ENCODE peak calls at places on chromosomes 7 and 10, in six cellular contexts. One of them, this sample, is unnamed.

GRCh38 chr7:45324683-45325237 is 167.2 kb downstream of the RAMP3 start:
- DNase-seq in NCI-H2081: no peak
- DNase-seq in RPMI7951: peak; percentile 40
- DNase-seq in NCI-H748 treated with DMSO at 0.1 percent for 48 hours: no peak
- DNase-seq in head of caudate nucleus: no peak
- DNase-seq in dermis microvascular lymphatic vessel endothelial cell: no peak
- DNase-seq in this sample: no peak

GRCh38 chr10:100625821-100626220 is 90.1 kb downstream of the HIF1AN start:
- DNase-seq in NCI-H2081: no peak
- DNase-seq in RPMI7951: no peak
- DNase-seq in NCI-H748 treated with DMSO at 0.1 percent for 48 hours: no peak
- DNase-seq in head of caudate nucleus: no peak
- DNase-seq in dermis microvascular lymphatic vessel endothelial cell: no peak
- DNase-seq in this sample: no peak

GRCh38 chr10:99930731-99931550 is 78.8 kb downstream of the DNMBP start:
- DNase-seq in NCI-H2081: no peak
- DNase-seq in RPMI7951: no peak
- DNase-seq in NCI-H748 treated with DMSO at 0.1 percent for 48 hours: no peak
- DNase-seq in head of caudate nucleus: peak; percentile 28
- DNase-seq in dermis microvascular lymphatic vessel endothelial cell: no peak
- DNase-seq in this sample: no peak

GRCh38 chr7:81819861-81820260 is 50.0 kb upstream of the HGF start:
- DNase-seq in NCI-H2081: no peak
- DNase-seq in RPMI7951: peak; percentile 7
- DNase-seq in NCI-H748 treated with DMSO at 0.1 percent for 48 hours: no peak
- DNase-seq in head of caudate nucleus: no peak
- DNase-seq in dermis microvascular lymphatic vessel endothelial cell: no peak
- DNase-seq in this sample: no peak

GRCh38 chr7:91398341-91398740 is 134.1 kb downstream of the FZD1 start:
- DNase-seq in NCI-H2081: peak; percentile 78
- DNase-seq in RPMI7951: no peak
- DNase-seq in NCI-H748 treated with DMSO at 0.1 percent for 48 hours: peak; percentile 13
- DNase-seq in head of caudate nucleus: no peak
- DNase-seq in dermis microvascular lymphatic vessel endothelial cell: no peak
- DNase-seq in this sample: no peak

GRCh38 chr10:100739516-100740368 is 5.6 kb upstream of the PAX2 start:
- DNase-seq in NCI-H2081: no peak
- DNase-seq in RPMI7951: no peak
- DNase-seq in NCI-H748 treated with DMSO at 0.1 percent for 48 hours: no peak
- DNase-seq in head of caudate nucleus: no peak
- DNase-seq in dermis microvascular lymphatic vessel endothelial cell: no peak
- DNase-seq in this sample: no peak

GRCh38 chr10:63437334-63437949 is 28.3 kb downstream of the JMJD1C start:
- DNase-seq in NCI-H2081: no peak
- DNase-seq in RPMI7951: no peak
- DNase-seq in NCI-H748 treated with DMSO at 0.1 percent for 48 hours: no peak
- DNase-seq in head of caudate nucleus: no peak
- DNase-seq in dermis microvascular lymphatic vessel endothelial cell: no peak
- DNase-seq in this sample: no peak

GRCh38 chr10:64159910-64160872 is 639.0 kb downstream of the REEP3 start:
- DNase-seq in NCI-H2081: no peak
- DNase-seq in RPMI7951: no peak
- DNase-seq in NCI-H748 treated with DMSO at 0.1 percent for 48 hours: no peak
- DNase-seq in head of caudate nucleus: no peak
- DNase-seq in dermis microvascular lymphatic vessel endothelial cell: no peak
- DNase-seq in this sample: no peak

GRCh38 chr10:103814104-103814503 is 41.3 kb downstream of the SH3PXD2A start:
- DNase-seq in NCI-H2081: no peak
- DNase-seq in RPMI7951: no peak
- DNase-seq in NCI-H748 treated with DMSO at 0.1 percent for 48 hours: no peak
- DNase-seq in head of caudate nucleus: no peak
- DNase-seq in dermis microvascular lymphatic vessel endothelial cell: no peak
- DNase-seq in this sample: no peak

GRCh38 chr10:21134645-21135395 is 237.7 kb upstream of the NEBL start:
- DNase-seq in NCI-H2081: peak; percentile 7
- DNase-seq in RPMI7951: peak; percentile 5
- DNase-seq in NCI-H748 treated with DMSO at 0.1 percent for 48 hours: no peak
- DNase-seq in head of caudate nucleus: no peak
- DNase-seq in dermis microvascular lymphatic vessel endothelial cell: no peak
- DNase-seq in this sample: no peak

GRCh38 chr10:77911535-77912123 is 14.9 kb downstream of the DLG5 start:
- DNase-seq in NCI-H2081: no peak
- DNase-seq in RPMI7951: peak; percentile 52
- DNase-seq in NCI-H748 treated with DMSO at 0.1 percent for 48 hours: no peak
- DNase-seq in head of caudate nucleus: no peak
- DNase-seq in dermis microvascular lymphatic vessel endothelial cell: no peak
- DNase-seq in this sample: no peak

GRCh38 chr10:127863231-127863825 is 29.4 kb downstream of the CLRN3 start:
- DNase-seq in NCI-H2081: no peak
- DNase-seq in RPMI7951: no peak
- DNase-seq in NCI-H748 treated with DMSO at 0.1 percent for 48 hours: no peak
- DNase-seq in head of caudate nucleus: no peak
- DNase-seq in dermis microvascular lymphatic vessel endothelial cell: no peak
- DNase-seq in this sample: no peak

GRCh38 chr10:67668448-67668847 is 27.5 kb downstream of the CTNNA3 start:
- DNase-seq in NCI-H2081: no peak
- DNase-seq in RPMI7951: peak; percentile 39
- DNase-seq in NCI-H748 treated with DMSO at 0.1 percent for 48 hours: no peak
- DNase-seq in head of caudate nucleus: no peak
- DNase-seq in dermis microvascular lymphatic vessel endothelial cell: no peak
- DNase-seq in this sample: no peak

This sample was measured in DMS 273 treated with DMSO at 0.1 percent for 48 hours.